ENCODE peak calls at places on chromosomes 12 and 14, in nine cellular contexts. F is smooth muscle cell of the brain vasculature, R is T-helper 22 cell, P is non-pigmented ciliary epithelial cell, L is stromal cell of bone marrow, H is aorta, O is iris pigment epithelial cell, J is thyroid gland, S is AML-193. D is an unnamed sample.

GRCh38 chr12:116266220-116266619 is 11.3 kb downstream of the MED13L start:
- DNase-seq in F (no peak), R (no peak), P (no peak), L (no peak), H (no peak), O (peak; percentile 39), J (no peak), S (no peak), D (no peak)

GRCh38 chr12:14828896-14829295 is 14.4 kb downstream of the ART4 start:
- DNase-seq in F (no peak), R (no peak), P (no peak), L (no peak), H (no peak), O (peak; percentile 63), J (no peak), S (no peak), D (no peak)

GRCh38 chr12:73383584-73384229 is 1111.5 kb downstream of the TRHDE start:
- DNase-seq in F (no peak), R (no peak), P (no peak), L (no peak), H (no peak), O (no peak), J (no peak), S (no peak), D (no peak)

GRCh38 chr12:47742253-47742825 is 16.3 kb downstream of the RAPGEF3 start:
- DNase-seq in F (no peak), R (peak; percentile 36), P (no peak), L (no peak), H (no peak), O (no peak), J (peak; percentile 65), S (peak; percentile 19), D (peak; percentile 13)

GRCh38 chr12:6724409-6724797 is 557 bp downstream of the COPS7A start:
- DNase-seq in F (no peak), R (peak; percentile 13), P (no peak), L (no peak), H (no peak), O (no peak), J (peak; percentile 26), S (peak; percentile 33), D (peak; percentile 45)

GRCh38 chr12:100455896-100456295 is 17.8 kb upstream of the NR1H4 start:
- DNase-seq in F (no peak), R (no peak), P (no peak), L (no peak), H (no peak), O (no peak), J (no peak), S (no peak), D (no peak)

GRCh38 chr12:34219046-34219770 is 196.9 kb downstream of the ALG10 start:
- DNase-seq in F (no peak), R (no peak), P (no peak), L (no peak), H (no peak), O (no peak), J (no peak), S (no peak), D (no peak)

GRCh38 chr14:99241314-99242035 is 30.5 kb downstream of the BCL11B start:
- DNase-seq in F (no peak), R (no peak), P (no peak), L (no peak), H (no peak), O (no peak), J (peak; percentile 79), S (no peak), D (no peak)

GRCh38 chr12:107349008-107349747 is 255.8 kb upstream of the CRY1 start:
- DNase-seq in F (no peak), R (no peak), P (peak; percentile 67), L (no peak), H (no peak), O (peak; percentile 75), J (peak; percentile 66), S (no peak), D (no peak)

GRCh38 chr12:130468700-130469245 is 131.1 kb downstream of the PIWIL1 start:
- DNase-seq in F (no peak), R (no peak), P (no peak), L (no peak), H (no peak), O (no peak), J (no peak), S (no peak), D (no peak)

GRCh38 chr12:63845726-63846125 is 1.2 kb downstream of the SRGAP1 start:
- DNase-seq in F (no peak), R (no peak), P (no peak), L (no peak), H (no peak), O (peak; percentile 70), J (no peak), S (no peak), D (no peak)

GRCh38 chr14:70894868-70895267 is 12.4 kb upstream of the PCNX1 start:
- DNase-seq in F (no peak), R (no peak), P (no peak), L (no peak), H (no peak), O (no peak), J (no peak), S (no peak), D (no peak)

GRCh38 chr14:34851395-34851794 is 23.8 kb downstream of the BAZ1A start:
- DNase-seq in F (no peak), R (no peak), P (no peak), L (peak; percentile 72), H (no peak), O (peak; percentile 64), J (no peak), S (no peak), D (no peak)

GRCh38 chr12:116066381-116067230 is 210.9 kb downstream of the MED13L start:
- DNase-seq in F (no peak), R (peak; percentile 1), P (no peak), L (no peak), H (peak; percentile 64), O (peak; percentile 59), J (peak; percentile 68), S (peak; percentile 54), D (no peak)

GRCh38 chr12:30779178-30779577 is 24.4 kb upstream of the CAPRIN2 start:
- DNase-seq in F (no peak), R (no peak), P (no peak), L (no peak), H (no peak), O (no peak), J (no peak), S (no peak), D (no peak)

GRCh38 chr12:89289720-89290119 is 62.6 kb downstream of the DUSP6 start:
- DNase-seq in F (no peak), R (no peak), P (no peak), L (no peak), H (no peak), O (no peak), J (no peak), S (no peak), D (no peak)

GRCh38 chr12:123928274-123928865 is 44.3 kb downstream of the CCDC92 start:
- DNase-seq in F (no peak), R (no peak), P (no peak), L (no peak), H (no peak), O (no peak), J (no peak), S (no peak), D (no peak)

GRCh38 chr12:120581998-120582397 is 796 bp upstream of the POP5 start:
- DNase-seq in F (no peak), R (no peak), P (no peak), L (no peak), H (no peak), O (peak; percentile 29), J (no peak), S (no peak), D (no peak)

GRCh38 chr14:101625336-101626097 is 64.2 kb downstream of the DIO3 start:
- DNase-seq in F (no peak), R (no peak), P (no peak), L (no peak), H (no peak), O (no peak), J (no peak), S (no peak), D (no peak)

GRCh38 chr14:74720526-74720925 is 7.6 kb downstream of the FCF1 start:
- DNase-seq in F (no peak), R (no peak), P (peak; percentile 54), L (no peak), H (no peak), O (peak; percentile 89), J (no peak), S (no peak), D (no peak)

GRCh38 chr14:76376001-76376404 is at the start of gene ESRRB:
- DNase-seq in F (no peak), R (no peak), P (no peak), L (no peak), H (no peak), O (peak; percentile 17), J (no peak), S (no peak), D (no peak)